ENCODE peak calls at places on chromosomes 2 and 18, in nine cellular contexts. K is aorta; U is NCI-H1417 treated with DMSO at 0.1 percent for 48 hours; Y is NCI-H2029 treated with DMSO at 0.1 percent for 48 hours; O is activated CD4-positive, alpha-beta T cell treated with anti-CD3 and anti-CD28 coated beads for 4 hours; Q is pulmonary artery endothelial cell; D is NT2/D1; A is T-cell; B is astrocyte of the spinal cord. R is an unnamed sample.

GRCh38 chr2:224934542-224935188 is 107.6 kb downstream of the DOCK10 start:
- DNase-seq in Y (no peak), D (peak), U (no peak), O (no peak), B (peak), Q (no peak), K (no peak), A (no peak), R (no peak)

GRCh38 chr2:47227532-47228166 is 72.5 kb upstream of the STPG4 start:
- DNase-seq in Y (no peak), A (no peak), B (no peak), Q (no peak), O (no peak), D (no peak), U (peak), K (peak), R (no peak)

GRCh38 chr2:129611456-129611855 is 368.0 kb upstream of the RAB6C start:
- DNase-seq in D (peak), Y (no peak), K (no peak), A (no peak), Q (no peak), O (no peak), B (no peak), U (no peak), R (no peak)

GRCh38 chr18:70022636-70023035 is 75.0 kb upstream of the CD226 start:
- DNase-seq in Y (no peak), A (no peak), K (no peak), Q (no peak), D (no peak), B (no peak), U (no peak), O (no peak), R (no peak)

GRCh38 chr18:63107171-63107850 is 212.3 kb downstream of the BCL2 start:
- DNase-seq in B (no peak), Y (no peak), Q (no peak), U (peak), D (no peak), A (no peak), O (no peak), K (no peak), R (no peak)

GRCh38 chr2:157898591-157898996 is 22.5 kb upstream of the ACVR1 start:
- DNase-seq in K (no peak), B (peak), Y (no peak), U (no peak), Q (no peak), O (peak), D (no peak), A (no peak), R (peak)

GRCh38 chr2:105578166-105578565 is 166.5 kb upstream of the NCK2 start:
- DNase-seq in A (no peak), B (no peak), K (no peak), O (no peak), Q (no peak), Y (no peak), U (no peak), D (no peak), R (no peak)

GRCh38 chr2:236745420-236746210 is 176.0 kb downstream of the ACKR3 start:
- DNase-seq in U (no peak), A (no peak), K (no peak), B (peak), Y (no peak), Q (no peak), D (peak), O (no peak), R (peak)

R was measured in HTR-8/SVneo.